ENCODE peak calls at places on chromosomes 2 and 18, in six cellular contexts. One of them, this sample, is unnamed. For H3K4me1 and H3K36me3, the result is how much of the 10 kb centered on the place peaks cover.

GRCh38 chr18:25005602-25006375 is 346.2 kb downstream of the ZNF521 start:
- DNase-seq in IMR-90: peak
- DNase-seq in HCT116: no peak
- DNase-seq in mesendoderm: no peak
- DNase-seq in body of pancreas: no peak
- DNase-seq in heart left ventricle: no peak
- DNase-seq in this sample: no peak

GRCh38 chr2:48131503-48132293 is 225.4 kb upstream of the FBXO11 start:
- DNase-seq in body of pancreas: no peak
- DNase-seq in mesendoderm: no peak
- DNase-seq in HCT116: no peak
- DNase-seq in IMR-90: peak
- DNase-seq in heart left ventricle: no peak
- DNase-seq in this sample: no peak

GRCh38 chr2:233210843-233211600 is 40.5 kb upstream of the ATG16L1 start:
- DNase-seq in IMR-90: peak
- DNase-seq in heart left ventricle: peak
- DNase-seq in body of pancreas: peak
- DNase-seq in mesendoderm: no peak
- DNase-seq in HCT116: peak
- DNase-seq in this sample: peak

GRCh38 chr2:220162320-220162719 is 534.9 kb downstream of the SLC4A3 start:
- DNase-seq in HCT116: no peak
- DNase-seq in mesendoderm: no peak
- DNase-seq in body of pancreas: no peak
- DNase-seq in IMR-90: peak
- DNase-seq in heart left ventricle: no peak
- DNase-seq in this sample: no peak

GRCh38 chr18:54774423-54774822 is 53.9 kb upstream of the RAB27B start:
- DNase-seq in IMR-90: peak
- DNase-seq in mesendoderm: no peak
- DNase-seq in body of pancreas: no peak
- DNase-seq in heart left ventricle: no peak
- DNase-seq in HCT116: no peak
- DNase-seq in this sample: no peak

GRCh38 chr2:164061129-164061746 is 325.4 kb upstream of the FIGN start:
- DNase-seq in mesendoderm: peak
- DNase-seq in body of pancreas: peak
- DNase-seq in heart left ventricle: no peak
- DNase-seq in HCT116: peak
- DNase-seq in IMR-90: peak
- DNase-seq in this sample: no peak

GRCh38 chr2:201420442-201421113 is 30.7 kb downstream of the TRAK2 start:
- DNase-seq in IMR-90: peak
- DNase-seq in mesendoderm: no peak
- DNase-seq in HCT116: no peak
- DNase-seq in heart left ventricle: no peak
- DNase-seq in body of pancreas: no peak
- DNase-seq in this sample: no peak

GRCh38 chr2:233213011-233213410 is 38.5 kb upstream of the ATG16L1 start:
- DNase-seq in body of pancreas: no peak
- DNase-seq in heart left ventricle: no peak
- DNase-seq in IMR-90: no peak
- DNase-seq in mesendoderm: no peak
- DNase-seq in HCT116: no peak
- DNase-seq in this sample: no peak

GRCh38 chr2:23601301-23601965 is 216.5 kb downstream of the KLHL29 start:
- DNase-seq in heart left ventricle: peak
- DNase-seq in mesendoderm: no peak
- DNase-seq in IMR-90: peak
- DNase-seq in HCT116: no peak
- DNase-seq in body of pancreas: no peak
- DNase-seq in this sample: no peak

GRCh38 chr2:208186465-208186864 is 3.4 kb downstream of the C2orf80 start:
- DNase-seq in heart left ventricle: no peak
- DNase-seq in HCT116: no peak
- DNase-seq in body of pancreas: no peak
- DNase-seq in IMR-90: no peak
- DNase-seq in mesendoderm: peak
- DNase-seq in this sample: no peak

GRCh38 chr2:46164581-46165301 is 132.5 kb upstream of the EPAS1 start:
- DNase-seq in IMR-90: peak
- DNase-seq in heart left ventricle: no peak
- DNase-seq in HCT116: no peak
- DNase-seq in body of pancreas: peak
- DNase-seq in mesendoderm: peak
- DNase-seq in this sample: no peak

GRCh38 chr2:12005886-12006681 is 259.7 kb downstream of the LPIN1 start:
- DNase-seq in HCT116: no peak
- DNase-seq in mesendoderm: peak
- DNase-seq in heart left ventricle: no peak
- DNase-seq in body of pancreas: peak
- DNase-seq in IMR-90: no peak
- DNase-seq in this sample: peak

GRCh38 chr2:72834561-72834960 is 8.7 kb upstream of the EXOC6B start:
- DNase-seq in body of pancreas: no peak
- DNase-seq in IMR-90: no peak
- DNase-seq in heart left ventricle: no peak
- DNase-seq in HCT116: no peak
- DNase-seq in mesendoderm: no peak
- DNase-seq in this sample: no peak

GRCh38 chr2:106293379-106293778 is 99.3 kb upstream of the UXS1 start:
- DNase-seq in heart left ventricle: no peak
- DNase-seq in IMR-90: no peak
- DNase-seq in mesendoderm: no peak
- DNase-seq in HCT116: no peak
- DNase-seq in body of pancreas: no peak
- DNase-seq in this sample: no peak

GRCh38 chr2:127591221-127591923 is 54.6 kb upstream of the GPR17 start:
- DNase-seq in IMR-90: peak
- DNase-seq in body of pancreas: peak
- DNase-seq in HCT116: peak
- DNase-seq in mesendoderm: peak
- DNase-seq in heart left ventricle: peak
- DNase-seq in this sample: peak

GRCh38 chr2:45567974-45568789 is 42.9 kb downstream of the SRBD1 start:
- DNase-seq in IMR-90: peak
- DNase-seq in mesendoderm: peak
- DNase-seq in HCT116: no peak
- DNase-seq in body of pancreas: no peak
- DNase-seq in heart left ventricle: no peak
- DNase-seq in this sample: no peak

GRCh38 chr2:237227190-237227988 is 141.7 kb downstream of the COPS8 start:
- DNase-seq in IMR-90: peak
- DNase-seq in HCT116: peak
- DNase-seq in mesendoderm: no peak
- DNase-seq in body of pancreas: no peak
- DNase-seq in heart left ventricle: no peak
- DNase-seq in this sample: no peak

GRCh38 chr18:39841133-39842041 is 2113.6 kb upstream of the PIK3C3 start:
- DNase-seq in body of pancreas: peak
- DNase-seq in HCT116: peak
- DNase-seq in IMR-90: peak
- DNase-seq in mesendoderm: peak
- DNase-seq in heart left ventricle: peak
- DNase-seq in this sample: no peak

GRCh38 chr2:11855120-11855760 is 108.8 kb downstream of the LPIN1 start:
- DNase-seq in mesendoderm: no peak
- DNase-seq in heart left ventricle: no peak
- DNase-seq in body of pancreas: no peak
- DNase-seq in HCT116: no peak
- DNase-seq in IMR-90: no peak
- DNase-seq in this sample: no peak

GRCh38 chr2:183123959-183124221 is 353 bp upstream of the NUP35 start:
- DNase-seq in heart left ventricle: no peak
- DNase-seq in body of pancreas: no peak
- DNase-seq in HCT116: no peak
- DNase-seq in mesendoderm: no peak
- DNase-seq in IMR-90: no peak
- DNase-seq in this sample: no peak

DNA sequence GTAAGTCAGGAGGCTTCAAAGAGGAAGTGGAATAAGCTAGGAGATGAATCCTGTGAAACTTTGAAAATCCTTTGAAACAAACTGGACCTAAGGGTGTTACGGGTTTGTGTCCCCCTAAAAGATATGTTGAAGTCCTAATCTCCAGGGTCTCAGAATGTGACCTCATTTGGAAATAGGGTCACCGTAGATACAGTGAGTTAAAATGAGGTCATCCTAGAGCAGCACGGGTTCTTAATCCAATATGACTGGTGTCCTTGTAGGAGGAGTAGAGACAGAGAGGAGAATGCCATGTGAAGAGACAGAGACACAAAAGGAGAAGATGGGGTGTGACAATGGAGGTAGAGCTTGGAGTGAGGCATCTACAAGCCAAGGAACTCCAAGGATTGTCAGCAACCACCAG is 26.9 kb upstream of the NEB start:
- DNase-seq in heart left ventricle: no peak
- DNase-seq in HCT116: no peak
- DNase-seq in mesendoderm: no peak
- DNase-seq in IMR-90: no peak
- DNase-seq in body of pancreas: no peak
- DNase-seq in this sample: no peak
- H3K4me1 ChIP-seq in heart left ventricle: under half
- H3K4me1 ChIP-seq in HCT116: under half
- H3K4me1 ChIP-seq in mesendoderm: under half
- H3K4me1 ChIP-seq in IMR-90: under half
- H3K4me1 ChIP-seq in body of pancreas: under half
- H3K4me1 ChIP-seq in this sample: under half

GRCh38 chr18:56672391-56672790 is 21.2 kb downstream of the WDR7 start:
- DNase-seq in HCT116: no peak
- DNase-seq in mesendoderm: no peak
- DNase-seq in body of pancreas: no peak
- DNase-seq in heart left ventricle: no peak
- DNase-seq in IMR-90: no peak
- DNase-seq in this sample: no peak
- H3K36me3 ChIP-seq in HCT116: under half
- H3K36me3 ChIP-seq in mesendoderm: under half
- H3K36me3 ChIP-seq in body of pancreas: under half
- H3K36me3 ChIP-seq in heart left ventricle: under half
- H3K36me3 ChIP-seq in IMR-90: under half
- H3K36me3 ChIP-seq in this sample: under half

DNA sequence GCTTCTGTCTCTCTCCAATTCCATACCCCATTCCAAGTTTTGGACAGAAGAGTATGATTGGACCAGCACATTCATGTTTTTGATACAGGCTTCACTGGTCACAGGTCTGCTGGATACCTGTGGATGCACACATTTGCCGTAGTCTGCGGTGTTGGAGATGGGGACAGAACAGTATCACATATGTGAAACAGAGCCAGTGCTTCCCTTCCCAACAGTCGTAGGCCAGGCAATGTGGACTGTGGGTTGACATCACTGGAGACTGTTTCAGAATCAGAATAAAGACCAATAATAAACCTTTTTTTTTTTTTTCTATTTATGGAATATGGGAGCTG is 18.7 kb downstream of the ACSL3 start:
- DNase-seq in mesendoderm: no peak
- DNase-seq in IMR-90: no peak
- DNase-seq in heart left ventricle: no peak
- DNase-seq in body of pancreas: no peak
- DNase-seq in HCT116: no peak
- DNase-seq in this sample: no peak
- H3K4me1 ChIP-seq in mesendoderm: under half
- H3K4me1 ChIP-seq in IMR-90: under half
- H3K4me1 ChIP-seq in heart left ventricle: half or more
- H3K4me1 ChIP-seq in body of pancreas: under half
- H3K4me1 ChIP-seq in HCT116: under half
- H3K4me1 ChIP-seq in this sample: under half

GRCh38 chr2:240737958-240738357 is 46.3 kb downstream of the AQP12A start:
- DNase-seq in HCT116: no peak
- DNase-seq in heart left ventricle: no peak
- DNase-seq in body of pancreas: no peak
- DNase-seq in IMR-90: no peak
- DNase-seq in mesendoderm: no peak
- DNase-seq in this sample: no peak
- H3K36me3 ChIP-seq in HCT116: under half
- H3K36me3 ChIP-seq in heart left ventricle: under half
- H3K36me3 ChIP-seq in body of pancreas: under half
- H3K36me3 ChIP-seq in IMR-90: under half
- H3K36me3 ChIP-seq in mesendoderm: under half
- H3K36me3 ChIP-seq in this sample: under half

DNA sequence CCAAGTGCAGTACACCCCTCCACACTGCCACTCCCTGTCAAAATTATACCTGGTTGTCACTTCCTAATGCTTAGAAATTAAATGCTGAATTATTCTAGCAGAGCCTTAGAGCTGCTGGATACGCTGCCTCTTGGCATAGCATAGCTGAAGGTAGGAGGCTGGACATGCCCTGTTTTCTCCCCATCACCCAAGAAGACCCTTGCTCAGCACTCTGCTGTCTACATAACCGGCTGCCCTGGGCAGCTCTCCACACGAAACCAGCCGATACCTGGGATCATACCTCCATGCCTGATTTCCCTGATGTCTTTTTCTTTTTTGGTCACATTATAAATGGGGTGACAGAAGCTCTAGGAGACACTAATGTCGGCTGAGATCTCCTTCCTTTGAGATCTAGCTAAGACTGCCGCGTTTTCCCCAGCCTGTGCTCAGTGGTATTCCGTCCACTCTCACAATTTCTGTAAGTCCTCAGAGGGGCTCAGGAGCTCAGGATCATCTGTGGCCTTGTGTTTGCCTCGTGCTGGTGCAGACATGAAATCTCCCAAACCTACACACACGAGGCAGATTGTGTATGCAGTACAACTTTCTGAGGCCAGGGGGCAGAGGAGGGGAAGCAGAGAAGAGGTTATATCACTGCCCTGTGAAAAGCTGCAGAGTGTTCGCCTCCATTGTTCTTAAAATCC is 13.5 kb upstream of the ZAP70 start:
- DNase-seq in heart left ventricle: no peak
- DNase-seq in HCT116: peak
- DNase-seq in body of pancreas: peak
- DNase-seq in mesendoderm: peak
- DNase-seq in IMR-90: peak
- DNase-seq in this sample: no peak
- H3K4me1 ChIP-seq in heart left ventricle: under half
- H3K4me1 ChIP-seq in HCT116: under half
- H3K4me1 ChIP-seq in body of pancreas: under half
- H3K4me1 ChIP-seq in mesendoderm: under half
- H3K4me1 ChIP-seq in IMR-90: under half
- H3K4me1 ChIP-seq in this sample: under half

DNA sequence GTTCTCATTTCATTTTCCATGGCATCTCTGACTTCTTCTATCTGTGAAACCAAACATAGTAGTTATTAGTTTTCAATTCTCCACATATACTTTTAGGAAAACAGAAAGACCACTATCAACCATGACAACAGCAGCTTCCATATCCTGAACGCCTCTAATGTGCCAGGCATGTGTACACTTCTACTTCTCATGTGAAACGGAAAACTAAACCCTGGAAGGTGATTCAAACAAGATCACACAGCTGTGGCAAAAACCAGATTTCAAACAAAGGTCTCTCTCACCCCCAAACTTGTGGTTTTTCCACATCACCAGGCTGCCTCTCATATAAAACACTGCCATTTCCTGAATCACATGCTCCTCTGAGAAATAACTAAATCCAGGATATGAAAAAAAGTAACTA is 41.8 kb downstream of the PTCD3 start:
- DNase-seq in mesendoderm: no peak
- DNase-seq in heart left ventricle: no peak
- DNase-seq in body of pancreas: no peak
- DNase-seq in HCT116: no peak
- DNase-seq in IMR-90: no peak
- DNase-seq in this sample: no peak
- H3K36me3 ChIP-seq in mesendoderm: under half
- H3K36me3 ChIP-seq in heart left ventricle: half or more
- H3K36me3 ChIP-seq in body of pancreas: under half
- H3K36me3 ChIP-seq in HCT116: half or more
- H3K36me3 ChIP-seq in IMR-90: half or more
- H3K36me3 ChIP-seq in this sample: half or more